ENCODE peak calls at places on chromosomes 1 and 21, in four cellular contexts. M is non-pigmented ciliary epithelial cell; X is stimulated activated CD8-positive, alpha-beta memory T cell treated with anti-CD3 and anti-CD28 coated beads, Interleukin-4, amount 100 ng/mL, for 1 hour; A is Right ventricle myocardium inferior. E is an unnamed sample.
A peak's percentile ranks its signal among the peaks of the same experiment; 100 is the strongest.

GRCh38 chr1:2801046-2801445 is 447 bp downstream of the TTC34 start:
- DNase-seq in M (no peak), X (no peak), A (peak; percentile 17), E (no peak)

GRCh38 chr1:13830616-13831280 is 130.8 kb downstream of the PRDM2 start:
- DNase-seq in X (no peak), M (no peak), A (peak; percentile 80), E (no peak)

GRCh38 chr1:207268753-207269511 is 52.5 kb upstream of the CD55 start:
- DNase-seq in A (no peak), X (no peak), M (no peak), E (no peak)

GRCh38 chr1:228082260-228082974 is at the start of gene ARF1:
- DNase-seq in X (peak; percentile 82), M (peak; percentile 43), A (peak; percentile 97), E (peak; percentile 96)

GRCh38 chr1:54604572-54605370 is 18.6 kb downstream of the FAM151A start:
- DNase-seq in A (no peak), M (no peak), X (no peak), E (peak; percentile 54)

GRCh38 chr1:151980287-151981177 is 13.1 kb downstream of the S100A10 start:
- DNase-seq in M (no peak), A (no peak), X (no peak), E (peak; percentile 84)

GRCh38 chr1:176643536-176643935 is 180.6 kb downstream of the PAPPA2 start:
- DNase-seq in M (peak; percentile 36), A (no peak), X (no peak), E (no peak)

GRCh38 chr1:42333662-42334239 is 1.3 kb downstream of the FOXJ3 start:
- DNase-seq in X (no peak), A (no peak), M (no peak), E (peak; percentile 33)

GRCh38 chr21:8991968-8992621 is 1529.3 kb upstream of the TPTE start:
- DNase-seq in M (no peak), A (no peak), X (no peak), E (no peak)

GRCh38 chr1:95013948-95014574 is 58.7 kb downstream of the ALG14 start:
- DNase-seq in M (no peak), A (no peak), X (no peak), E (peak; percentile 89)

GRCh38 chr1:236509647-236510401 is 14.0 kb upstream of the LGALS8 start:
- DNase-seq in X (no peak), A (no peak), M (no peak), E (no peak)

GRCh38 chr21:46187251-46187650 is 3.0 kb upstream of the SPATC1L start:
- DNase-seq in X (no peak), M (no peak), A (no peak), E (no peak)

GRCh38 chr1:221620437-221621384 is 121.2 kb downstream of the DUSP10 start:
- DNase-seq in M (no peak), A (no peak), X (no peak), E (no peak)

GRCh38 chr1:67897270-67897949 is 64.1 kb upstream of the GNG12 start:
- DNase-seq in A (no peak), X (no peak), M (peak; percentile 57), E (peak; percentile 75)

GRCh38 chr1:182739545-182739944 is 50.0 kb upstream of the NPL start:
- DNase-seq in M (no peak), A (no peak), X (no peak), E (no peak)

GRCh38 chr21:34812510-34813265 is 143.9 kb downstream of the CLIC6 start:
- DNase-seq in M (peak; percentile 93), A (no peak), X (no peak), E (no peak)

GRCh38 chr1:233654667-233655432 is 40.9 kb downstream of the KCNK1 start:
- DNase-seq in M (no peak), A (no peak), X (no peak), E (no peak)

GRCh38 chr1:202275061-202275770 is 66.5 kb downstream of the UBE2T start:
- DNase-seq in X (no peak), A (no peak), M (no peak), E (no peak)

GRCh38 chr21:34574984-34575529 is 39.9 kb downstream of the RCAN1 start:
- DNase-seq in M (no peak), X (no peak), A (no peak), E (no peak)

GRCh38 chr1:176559474-176560390 is 96.8 kb downstream of the PAPPA2 start:
- DNase-seq in A (no peak), M (peak; percentile 17), X (no peak), E (peak; percentile 72)

GRCh38 chr1:170448661-170449158 is 83.3 kb upstream of the GORAB start:
- DNase-seq in X (no peak), M (no peak), A (no peak), E (no peak)

GRCh38 chr1:109370712-109371270 is 26.9 kb downstream of the SORT1 start:
- DNase-seq in M (peak; percentile 94), X (no peak), A (no peak), E (no peak)

GRCh38 chr1:204123376-204123775 is 28.5 kb downstream of the ETNK2 start:
- DNase-seq in M (no peak), A (no peak), X (no peak), E (peak; percentile 54)

GRCh38 chr1:239914827-239915231 is 176.9 kb upstream of the FMN2 start:
- DNase-seq in A (no peak), X (no peak), M (peak; percentile 15), E (no peak)

GRCh38 chr1:59635057-59635456 is 179.7 kb upstream of the HOOK1 start:
- DNase-seq in X (no peak), A (no peak), M (no peak), E (no peak)

GRCh38 chr21:33973268-33973667 is 57.7 kb upstream of the ATP5PO start:
- DNase-seq in A (no peak), X (no peak), M (no peak), E (no peak)

GRCh38 chr1:185735667-185736105 is 1.5 kb downstream of the HMCN1 start:
- DNase-seq in X (no peak), M (no peak), A (no peak), E (no peak)

GRCh38 chr1:8740034-8740449 is 77.4 kb downstream of the RERE start:
- DNase-seq in X (no peak), M (peak; percentile 65), A (no peak), E (peak; percentile 78)

GRCh38 chr1:24536391-24536840 is 19.5 kb upstream of the NCMAP start:
- DNase-seq in X (peak; percentile 36), M (no peak), A (no peak), E (no peak)

GRCh38 chr1:16127676-16128337 is 28.1 kb downstream of the EPHA2 start:
- DNase-seq in X (no peak), A (peak; percentile 75), M (no peak), E (no peak)

GRCh38 chr1:3803905-3804626 is 7.8 kb upstream of the LRRC47 start:
- DNase-seq in X (no peak), A (no peak), M (no peak), E (peak; percentile 49)

GRCh38 chr1:200409203-200409760 is 554 bp downstream of the ZNF281 start:
- DNase-seq in X (peak; percentile 10), M (no peak), A (peak; percentile 72), E (peak; percentile 65)

GRCh38 chr1:229410692-229411433 is 23.0 kb downstream of the ACTA1 start:
- DNase-seq in A (peak; percentile 79), X (no peak), M (peak; percentile 14), E (peak; percentile 67)

GRCh38 chr1:75345538-75346292 is 211.5 kb downstream of the LHX8 start:
- DNase-seq in M (peak; percentile 78), A (no peak), X (no peak), E (peak; percentile 94)

GRCh38 chr21:27812279-27812678 is 845.4 kb upstream of the ADAMTS5 start:
- DNase-seq in A (no peak), X (no peak), M (no peak), E (no peak)

GRCh38 chr1:203046984-203047630 is 20.8 kb downstream of the PPFIA4 start:
- DNase-seq in A (no peak), M (no peak), X (no peak), E (peak; percentile 61)

GRCh38 chr1:209435654-209436566 is 147.6 kb upstream of the CAMK1G start:
- DNase-seq in A (no peak), X (no peak), M (peak; percentile 60), E (peak; percentile 67)

GRCh38 chr1:246748867-246749266 is 24.7 kb downstream of the SCCPDH start:
- DNase-seq in X (no peak), M (no peak), A (no peak), E (no peak)

GRCh38 chr1:248114890-248115289 is 19.9 kb downstream of the OR2L13 start:
- DNase-seq in A (no peak), M (no peak), X (no peak), E (no peak)

E was measured in dermis blood vessel endothelial cell.